ENCODE peak calls at places on chromosome 13, in seven cellular contexts. Z is sigmoid colon, L is IMR-90, Q is stomach, E is suprapubic skin, F is breast epithelium, C is body of pancreas. D is an unnamed sample. For H3K27me3, the result is how much of the 10 kb centered on the place peaks cover.

GRCh38 chr13:95437561-95437960 is 115.0 kb upstream of the CLDN10 start:
- DNase-seq in C (no peak), L (no peak), F (no peak), Q (no peak), Z (no peak), E (no peak), D (no peak)

GRCh38 chr13:99388334-99388923 is 81.2 kb upstream of the GPR183 start:
- DNase-seq in L (no peak), C (no peak), Z (no peak), F (no peak), Q (no peak), E (no peak), D (no peak)

GRCh38 chr13:70107498-70108271 is at the start of gene ATXN8OS:
- DNase-seq in E (no peak), Z (no peak), C (no peak), L (no peak), Q (no peak), F (no peak), D (peak)

GRCh38 chr13:30103161-30103858 is 204.0 kb downstream of the KATNAL1 start:
- DNase-seq in L (no peak), Z (no peak), Q (no peak), C (no peak), E (no peak), F (no peak), D (no peak)

GRCh38 chr13:23086951-23087350 is 93.8 kb upstream of the SGCG start:
- DNase-seq in Z (no peak), C (no peak), F (no peak), Q (no peak), E (no peak), L (no peak), D (no peak)

GRCh38 chr13:40102854-40103253 is 447.4 kb downstream of the COG6 start:
- DNase-seq in F (no peak), Z (no peak), E (no peak), L (peak), C (no peak), Q (peak), D (no peak)

GRCh38 chr13:97241761-97242160 is 19.6 kb downstream of the MBNL2 start:
- DNase-seq in F (no peak), L (no peak), E (no peak), Z (no peak), Q (no peak), C (no peak), D (no peak)

GRCh38 chr13:66803759-66804456 is 426.2 kb downstream of the PCDH9 start:
- DNase-seq in L (peak), F (no peak), Z (no peak), C (no peak), Q (no peak), E (no peak), D (no peak)

GRCh38 chr13:62875118-62875640 is 1459.5 kb upstream of the PCDH20 start:
- DNase-seq in Q (no peak), E (no peak), L (no peak), C (no peak), Z (no peak), F (no peak), D (no peak)

GRCh38 chr13:41658057-41658642 is 200.8 kb downstream of the RGCC start:
- DNase-seq in E (no peak), C (no peak), Q (no peak), Z (no peak), F (no peak), L (peak), D (no peak)

GRCh38 chr13:72639377-72639776 is 88.1 kb downstream of the MZT1 start:
- DNase-seq in C (no peak), Z (no peak), L (no peak), F (no peak), Q (no peak), E (no peak), D (no peak)

GRCh38 chr13:58437436-58437835 is 805.9 kb downstream of the PCDH17 start:
- DNase-seq in Z (no peak), L (no peak), F (no peak), C (no peak), E (no peak), Q (no peak), D (no peak)

GRCh38 chr13:36341718-36342117 is 4.5 kb downstream of the SPART start:
- DNase-seq in C (no peak), E (no peak), F (no peak), L (peak), Q (no peak), Z (no peak), D (no peak)

GRCh38 chr13:114067886-114068722 is 64.3 kb downstream of the RASA3 start:
- DNase-seq in E (no peak), Z (peak), C (no peak), L (no peak), Q (no peak), F (no peak), D (no peak)

GRCh38 chr13:39554371-39554770 is 48.6 kb downstream of the LHFPL6 start:
- DNase-seq in Z (no peak), L (no peak), F (no peak), E (no peak), C (no peak), Q (no peak), D (no peak)

GRCh38 chr13:88142653-88143052 is 471.5 kb downstream of the SLITRK5 start:
- DNase-seq in E (no peak), Z (no peak), C (no peak), Q (no peak), F (no peak), L (no peak), D (no peak)

GRCh38 chr13:36244073-36244472 is 29.7 kb upstream of the SOHLH2 start:
- DNase-seq in C (no peak), L (no peak), Z (no peak), E (no peak), Q (no peak), F (no peak), D (no peak)

GRCh38 chr13:26759907-26760834 is at the start of gene GPR12:
- DNase-seq in E (no peak), F (no peak), L (no peak), Z (no peak), C (no peak), Q (no peak), D (no peak)

GRCh38 chr13:29362849-29363604 is 232.5 kb downstream of the SLC7A1 start:
- DNase-seq in F (no peak), C (peak), E (no peak), L (peak), Q (peak), Z (no peak), D (peak)

GRCh38 chr13:51832471-51833152 is 12.4 kb downstream of the TMEM272 start:
- DNase-seq in Z (no peak), F (no peak), C (peak), Q (no peak), L (peak), E (no peak), D (no peak)

GRCh38 chr13:98157188-98157587 is 14.3 kb downstream of the FARP1 start:
- DNase-seq in Q (no peak), Z (no peak), C (no peak), F (no peak), L (peak), E (no peak), D (no peak)

GRCh38 chr13:99196466-99197256 is 4.0 kb upstream of the UBAC2 start:
- DNase-seq in Q (no peak), C (no peak), F (no peak), L (no peak), E (no peak), Z (no peak), D (no peak)

GRCh38 chr13:21458816-21459701 is at the start of gene ZDHHC20:
- DNase-seq in Z (peak), L (peak), E (peak), C (peak), Q (peak), F (peak), D (peak)

GRCh38 chr13:40480012-40480914 is 186.2 kb downstream of the FOXO1 start:
- DNase-seq in F (no peak), Z (no peak), C (peak), Q (no peak), L (no peak), E (no peak), D (no peak)

GRCh38 chr13:40599722-40600121 is 66.7 kb downstream of the FOXO1 start:
- DNase-seq in Z (no peak), L (no peak), E (no peak), C (no peak), Q (no peak), F (no peak), D (no peak)

GRCh38 chr13:28492527-28493367 is 2.2 kb downstream of the FLT1 start:
- DNase-seq in Z (no peak), E (no peak), C (no peak), Q (no peak), F (no peak), L (no peak), D (no peak)

GRCh38 chr13:95231393-95231792 is 69.9 kb downstream of the ABCC4 start:
- DNase-seq in C (no peak), Z (no peak), Q (no peak), F (no peak), E (no peak), L (no peak), D (no peak)

GRCh38 chr13:97535619-97536018 is 101.7 kb downstream of the RAP2A start:
- DNase-seq in E (no peak), C (no peak), L (peak), F (no peak), Z (no peak), Q (no peak), D (no peak)

GRCh38 chr13:95155504-95155903 is 145.7 kb downstream of the ABCC4 start:
- DNase-seq in Z (no peak), F (no peak), L (no peak), Q (no peak), C (no peak), E (no peak), D (no peak)

GRCh38 chr13:67069117-67069767 is 160.9 kb downstream of the PCDH9 start:
- DNase-seq in Z (no peak), L (peak), Q (no peak), E (no peak), F (no peak), C (no peak), D (no peak)

GRCh38 chr13:99614465-99614885 is 113.2 kb downstream of the TM9SF2 start:
- DNase-seq in L (no peak), Z (no peak), E (no peak), F (no peak), Q (peak), C (peak), D (peak)

GRCh38 chr13:19984430-19985218 is 26.1 kb downstream of the ZMYM2 start:
- DNase-seq in L (peak), Z (no peak), C (no peak), E (no peak), Q (no peak), F (no peak), D (no peak)

GRCh38 chr13:47484564-47484963 is 516.5 kb downstream of the SUCLA2 start:
- DNase-seq in F (no peak), C (no peak), Z (no peak), Q (no peak), L (peak), E (no peak), D (no peak)

GRCh38 chr13:112983042-112983305 is 14.0 kb downstream of the MCF2L start:
- DNase-seq in C (no peak), E (no peak), Q (no peak), L (no peak), Z (no peak), F (no peak), D (no peak)
- H3K27me3 ChIP-seq in C (under half), E (under half), Q (under half), L (half or more), Z (under half), F (under half), D (under half)

GRCh38 chr13:32535748-32536147 is 2.8 kb downstream of the N4BP2L2 start:
- DNase-seq in L (no peak), F (no peak), Q (no peak), E (no peak), C (no peak), Z (no peak), D (no peak)

GRCh38 chr13:32538234-32538620 is 368 bp downstream of the N4BP2L2 start:
- DNase-seq in C (peak), Z (peak), E (no peak), L (peak), F (peak), Q (peak), D (peak)

GRCh38 chr13:32535140-32535539 is 3.5 kb downstream of the N4BP2L2 start:
- DNase-seq in Q (no peak), E (no peak), F (no peak), L (peak), C (no peak), Z (no peak), D (no peak)

GRCh38 chr13:32537580-32538233 is 888 bp downstream of the N4BP2L2 start:
- DNase-seq in F (no peak), C (peak), L (no peak), Q (peak), E (no peak), Z (no peak), D (peak)

DNA sequence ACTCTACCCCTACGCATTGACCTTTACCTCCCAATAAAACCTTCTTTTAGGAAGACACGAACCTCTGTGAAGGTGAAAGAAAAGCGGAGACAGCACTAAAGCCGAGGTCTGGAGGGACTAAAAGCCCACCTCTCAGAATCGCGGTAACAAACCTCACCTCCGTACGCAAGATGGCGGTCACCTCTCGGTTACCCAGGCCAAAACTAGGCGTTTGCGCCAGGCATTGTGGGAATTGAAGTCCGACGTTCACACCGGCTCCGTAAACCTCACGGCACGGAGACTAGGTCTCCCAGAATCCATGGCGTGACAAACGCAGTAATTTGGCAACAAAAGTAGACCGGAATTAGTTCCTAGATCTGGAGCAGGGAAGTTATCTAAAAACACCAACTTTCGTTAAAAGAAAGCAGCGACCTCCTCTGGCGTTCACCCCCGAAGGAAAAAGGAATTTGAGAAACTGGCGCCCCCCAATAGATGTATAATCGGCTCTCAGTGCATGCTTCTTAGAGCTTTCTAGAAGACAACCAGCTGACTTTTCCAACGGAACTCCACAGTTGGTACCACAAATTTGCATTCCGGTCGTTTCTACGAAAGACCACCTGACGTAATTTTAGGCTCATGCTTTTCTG is at the start of gene N4BP2L2:
- DNase-seq in Z (peak), Q (peak), C (peak), L (peak), F (peak), E (peak), D (peak)
- TF ChIP-seq CTCF in Z (no peak), Q (no peak), C (peak), L (peak), F (no peak), E (peak), D (peak)

DNA sequence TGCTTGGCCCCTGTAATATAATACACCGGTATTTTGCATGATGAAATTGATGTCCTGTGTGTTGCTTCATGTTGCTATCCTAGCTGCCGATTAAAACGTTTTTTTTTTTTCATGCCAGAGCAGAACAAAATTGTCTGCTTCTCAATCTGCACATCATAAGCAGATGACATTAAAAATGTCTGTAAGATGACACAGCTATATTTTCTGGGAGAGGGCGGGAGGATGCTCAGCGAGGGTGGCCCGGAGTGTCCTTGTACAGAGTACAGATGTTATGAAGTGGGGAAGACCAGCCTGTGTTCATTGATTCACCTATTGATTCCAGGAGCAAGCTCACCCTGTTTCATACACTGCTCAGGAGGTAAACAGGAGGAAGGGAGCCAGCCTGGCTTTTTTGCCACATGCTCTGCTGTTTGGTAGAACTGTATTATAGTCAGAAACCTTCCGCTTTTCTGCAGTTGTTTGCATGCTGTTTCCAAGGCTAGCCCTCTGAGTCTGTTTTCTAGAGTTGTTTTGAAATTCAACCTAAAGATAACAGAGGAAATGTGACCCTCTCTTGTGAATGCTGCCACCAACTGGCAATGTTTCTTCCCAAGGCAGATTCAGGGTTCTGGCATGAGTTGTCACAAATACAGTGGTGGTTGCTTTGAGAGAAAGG is 4.7 kb upstream of the IRS2 start:
- DNase-seq in L (peak), E (no peak), Z (no peak), Q (no peak), C (peak), F (no peak), D (peak)
- TF ChIP-seq POLR2A in L (no peak), E (no peak), Z (no peak), Q (no peak), C (no peak), F (no peak), D (no peak)

GRCh38 chr13:25168800-25169199 is 3.3 kb downstream of the AMER2 start:
- DNase-seq in Z (no peak), Q (no peak), F (no peak), L (no peak), C (no peak), E (no peak), D (no peak)

GRCh38 chr13:25167775-25168174 is 4.3 kb downstream of the AMER2 start:
- DNase-seq in C (no peak), E (no peak), Q (no peak), F (no peak), Z (no peak), L (no peak), D (no peak)

GRCh38 chr13:25169951-25170553 is 2.0 kb downstream of the AMER2 start:
- DNase-seq in Q (no peak), Z (no peak), C (no peak), E (no peak), L (no peak), F (no peak), D (no peak)

GRCh38 chr13:25170554-25171107 is 1.5 kb downstream of the AMER2 start:
- DNase-seq in L (no peak), F (no peak), Q (no peak), Z (no peak), E (no peak), C (no peak), D (no peak)

GRCh38 chr13:25169356-25169755 is 2.7 kb downstream of the AMER2 start:
- DNase-seq in E (no peak), C (no peak), L (no peak), Q (no peak), F (no peak), Z (no peak), D (no peak)
- H3K27me3 ChIP-seq in E (under half), C (under half), L (under half), Q (under half), F (half or more), Z (under half), D (under half)